ENCODE peak calls at places on chromosomes 5 and 9, in four cellular contexts. L is GM12878, S is A549, D is K562. C is an unnamed sample.

GRCh38 chr9:84670106-84670800 is 724 bp downstream of the NTRK2 start:
- DNase-seq in L (no peak), S (no peak), D (no peak), C (no peak)

GRCh38 chr5:54545796-54546195 is 28.2 kb downstream of the SNX18 start:
- DNase-seq in L (no peak), S (no peak), D (no peak), C (no peak)

GRCh38 chr9:136614372-136614922 is 48.3 kb upstream of the EGFL7 start:
- DNase-seq in L (no peak), S (no peak), D (peak; percentile 89), C (no peak)

GRCh38 chr5:77080905-77081304 is 6.2 kb downstream of the ZBED3 start:
- DNase-seq in L (no peak), S (no peak), D (no peak), C (no peak)

GRCh38 chr9:98191615-98192502 is 578 bp downstream of the CORO2A start:
- DNase-seq in L (no peak), S (no peak), D (peak; percentile 59), C (no peak)

GRCh38 chr9:71884005-71884404 is 27.0 kb downstream of the ABHD17B start:
- DNase-seq in L (no peak), S (no peak), D (no peak), C (no peak)

GRCh38 chr9:99345936-99346335 is 123.9 kb downstream of the SEC61B start:
- DNase-seq in L (no peak), S (peak; percentile 40), D (no peak), C (no peak)

GRCh38 chr5:54601832-54602231 is 84.3 kb downstream of the SNX18 start:
- DNase-seq in L (no peak), S (no peak), D (no peak), C (no peak)

GRCh38 chr9:105291422-105291859 is 47.0 kb downstream of the SLC44A1 start:
- DNase-seq in L (no peak), S (no peak), D (no peak), C (peak; percentile 92)

GRCh38 chr5:38598994-38599611 is 42.7 kb upstream of the LIFR start:
- DNase-seq in L (no peak), S (peak; percentile 57), D (no peak), C (peak; percentile 16)
- TF ChIP-seq POLR2AphosphoS2 in L (no peak), S (no peak), D (no peak), C (no peak)

DNA sequence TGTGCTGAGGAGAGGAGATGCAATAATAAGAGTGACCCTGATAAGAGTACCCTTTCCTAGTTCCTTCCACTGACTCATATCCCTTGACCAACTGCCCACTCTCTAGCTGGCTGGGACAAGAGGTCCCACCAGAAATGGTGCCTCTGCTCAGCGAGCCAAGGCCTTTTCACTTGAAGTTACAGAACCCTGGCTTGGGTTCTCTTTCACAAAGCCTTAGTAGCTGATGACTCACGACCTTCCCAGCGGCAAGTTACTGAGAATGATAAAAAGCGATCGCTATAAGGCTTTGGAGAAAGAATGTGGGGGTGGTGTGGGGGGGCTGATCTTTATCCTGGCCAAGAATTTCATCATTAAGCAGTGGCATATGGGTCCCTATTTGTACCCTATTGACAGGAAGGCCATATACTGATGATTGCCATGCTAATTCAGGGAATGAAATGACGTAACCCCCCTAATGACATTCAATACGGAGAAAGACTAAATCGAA is 90.3 kb downstream of the FBXO38 start:
- DNase-seq in L (no peak), S (no peak), D (peak; percentile 65), C (no peak)
- TF ChIP-seq POLR2AphosphoS2 in L (no peak), S (no peak), D (no peak), C (no peak)

GRCh38 chr5:132501629-132501956 is 11.0 kb upstream of the IRF1 start:
- DNase-seq in L (no peak), S (no peak), D (no peak), C (no peak)

GRCh38 chr5:132499440-132500243 is 9.1 kb upstream of the IRF1 start:
- DNase-seq in L (no peak), S (no peak), D (no peak), C (no peak)

GRCh38 chr5:132500244-132500930 is 9.8 kb upstream of the IRF1 start:
- DNase-seq in L (no peak), S (no peak), D (no peak), C (no peak)

GRCh38 chr5:132501961-132502931 is 11.7 kb upstream of the IRF1 start:
- DNase-seq in L (no peak), S (no peak), D (no peak), C (peak; percentile 41)

GRCh38 chr5:132500931-132501628 is 10.5 kb upstream of the IRF1 start:
- DNase-seq in L (no peak), S (peak; percentile 71), D (peak; percentile 90), C (peak; percentile 87)
- TF ChIP-seq POLR2AphosphoS2 in L (no peak), S (no peak), D (no peak), C (no peak)

GRCh38 chr5:32714836-32715235 is 3.7 kb downstream of the NPR3 start:
- DNase-seq in L (no peak), S (no peak), D (no peak), C (no peak)
- TF ChIP-seq POLR2AphosphoS2 in L (no peak), S (no peak), D (no peak), C (no peak)

C was measured in HepG2.